ENCODE peak calls at places on chromosome 10, in six cellular contexts. E, I, W, A, P and C are unnamed samples.

GRCh38 chr10:34489436-34489835 is 325.7 kb downstream of the PARD3 start:
- DNase-seq in W (no peak), E (no peak), P (no peak), A (no peak), I (no peak), C (no peak)

GRCh38 chr10:113003032-113003431 is 53.0 kb downstream of the TCF7L2 start:
- DNase-seq in A (peak; percentile 41), P (no peak), W (no peak), I (no peak), E (no peak), C (no peak)

GRCh38 chr10:70054902-70055301 is 2.3 kb downstream of the MACROH2A2 start:
- DNase-seq in P (no peak), E (no peak), A (no peak), I (no peak), W (no peak), C (no peak)

GRCh38 chr10:102744374-102745051 is 765 bp downstream of the WBP1L start:
- DNase-seq in I (peak; percentile 63), P (peak; percentile 31), W (no peak), E (no peak), A (no peak), C (no peak)

GRCh38 chr10:112382539-112383235 is 8.8 kb downstream of the ACSL5 start:
- DNase-seq in A (no peak), I (no peak), P (no peak), E (no peak), W (no peak), C (peak; percentile 46)

GRCh38 chr10:119928411-119928810 is 35.9 kb downstream of the SEC23IP start:
- DNase-seq in I (no peak), A (no peak), W (no peak), E (no peak), P (no peak), C (no peak)

GRCh38 chr10:118332247-118332646 is 9.9 kb downstream of the FAM204A start:
- DNase-seq in E (no peak), A (no peak), P (no peak), W (peak; percentile 12), I (no peak), C (no peak)

GRCh38 chr10:31920538-31920937 is 8.1 kb downstream of the ARHGAP12 start:
- DNase-seq in E (no peak), I (no peak), W (no peak), A (no peak), P (no peak), C (no peak)

GRCh38 chr10:102113956-102114857 is 6.0 kb downstream of the LDB1 start:
- DNase-seq in I (no peak), A (no peak), P (peak; percentile 33), E (no peak), W (peak; percentile 52), C (no peak)

GRCh38 chr10:114259825-114260224 is 20.8 kb downstream of the VWA2 start:
- DNase-seq in W (no peak), E (peak; percentile 42), I (peak; percentile 90), P (no peak), A (no peak), C (no peak)

GRCh38 chr10:89792187-89792586 is 90.8 kb downstream of the KIF20B start:
- DNase-seq in P (no peak), E (no peak), W (no peak), A (no peak), I (peak; percentile 4), C (no peak)

GRCh38 chr10:119412244-119412750 is 130.2 kb downstream of the RGS10 start:
- DNase-seq in W (no peak), E (peak; percentile 82), I (peak; percentile 61), A (peak; percentile 30), P (peak; percentile 74), C (no peak)

GRCh38 chr10:62817120-62817762 is 1.1 kb upstream of the EGR2 start:
- DNase-seq in I (no peak), A (no peak), W (peak; percentile 61), P (no peak), E (peak; percentile 57), C (no peak)

DNA sequence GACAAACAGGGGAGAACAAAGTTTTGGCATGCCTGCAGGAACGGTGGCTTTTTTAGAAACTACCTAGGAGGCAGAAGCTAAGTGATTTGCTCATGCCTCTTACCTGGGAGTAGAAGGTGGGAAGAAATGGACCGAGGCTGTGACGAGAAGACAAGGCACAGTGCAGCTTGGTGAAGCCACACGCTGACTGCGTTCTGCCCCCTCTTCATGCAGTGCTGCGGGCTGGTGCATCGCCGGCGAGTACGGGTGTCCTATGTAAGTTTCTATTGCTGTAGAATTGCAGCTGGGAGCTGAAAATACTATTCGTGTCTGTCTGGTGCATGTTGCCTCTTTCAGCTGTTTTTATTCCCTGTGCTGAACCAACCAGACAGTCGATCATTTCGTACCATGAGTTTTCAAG is 120.8 kb downstream of the CACNB2 start:
- DNase-seq in A (peak; percentile 29), P (no peak), E (peak; percentile 23), I (no peak), W (no peak), C (no peak)
- TF ChIP-seq CTCF in A (no peak), P (no peak), E (no peak), I (no peak), W (no peak), C (no peak)

GRCh38 chr10:44878704-44879530 is 32.2 kb upstream of the TMEM72 start:
- DNase-seq in W (peak; percentile 86), P (peak; percentile 86), E (peak; percentile 86), I (peak; percentile 84), A (peak; percentile 85), C (peak; percentile 93)
- TF ChIP-seq CTCF in W (peak; percentile 1), P (no peak), E (peak; percentile 25), I (peak; percentile 7), A (peak; percentile 17), C (no peak)

GRCh38 chr10:60711496-60711895 is 66.8 kb upstream of the CDK1 start:
- DNase-seq in W (no peak), E (no peak), I (no peak), P (no peak), A (no peak), C (no peak)

GRCh38 chr10:60710041-60710440 is 68.2 kb upstream of the CDK1 start:
- DNase-seq in I (no peak), W (no peak), A (no peak), P (no peak), E (no peak), C (no peak)

GRCh38 chr10:60717852-60718251 is 60.4 kb upstream of the CDK1 start:
- DNase-seq in E (no peak), W (no peak), I (no peak), A (no peak), P (no peak), C (no peak)

GRCh38 chr10:60718891-60719290 is 59.4 kb upstream of the CDK1 start:
- DNase-seq in P (no peak), E (no peak), W (no peak), A (no peak), I (peak; percentile 3), C (no peak)

GRCh38 chr10:60714242-60714641 is 64.0 kb upstream of the CDK1 start:
- DNase-seq in W (no peak), E (no peak), I (no peak), P (no peak), A (no peak), C (no peak)
- TF ChIP-seq CTCF in W (no peak), E (no peak), I (no peak), P (no peak), A (no peak), C (no peak)

GRCh38 chr10:110192552-110192951 is 14.9 kb upstream of the MXI1 start:
- DNase-seq in E (no peak), I (no peak), P (no peak), W (peak; percentile 53), A (no peak), C (peak; percentile 49)
- TF ChIP-seq CTCF in E (no peak), I (no peak), P (no peak), W (peak; percentile 10), A (no peak), C (no peak)

GRCh38 chr10:116444527-116445142 is 17.0 kb downstream of the PNLIPRP3 start:
- DNase-seq in A (no peak), E (no peak), I (peak; percentile 41), W (peak; percentile 18), P (no peak), C (no peak)
- TF ChIP-seq CTCF in A (peak; percentile 74), E (peak; percentile 62), I (peak; percentile 77), W (peak; percentile 60), P (peak; percentile 64), C (peak; percentile 83)

DNA sequence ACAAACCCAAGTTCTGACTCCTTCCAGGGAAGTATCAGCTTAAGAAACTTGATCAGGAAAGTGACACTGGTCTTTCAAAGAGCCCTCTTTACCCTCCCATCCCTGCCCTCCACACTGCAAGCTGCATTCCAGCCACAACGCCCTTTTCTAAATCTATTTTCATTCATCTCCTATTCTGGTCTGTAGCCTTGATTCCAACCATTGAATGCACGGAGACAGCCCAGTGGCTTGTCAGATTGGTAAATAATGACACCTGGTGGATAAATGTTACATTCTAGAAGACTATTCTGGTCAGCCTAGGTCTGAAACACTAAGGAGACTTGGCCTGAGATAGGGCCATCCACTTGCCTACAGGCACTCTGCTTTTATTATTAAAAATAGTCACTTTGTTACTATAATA is 20.9 kb downstream of the MORN4 start:
- DNase-seq in I (peak; percentile 69), P (no peak), A (no peak), W (no peak), E (peak; percentile 22), C (no peak)
- TF ChIP-seq CTCF in I (peak; percentile 37), P (peak; percentile 16), A (no peak), W (peak; percentile 27), E (peak; percentile 67), C (peak; percentile 63)

GRCh38 chr10:56470701-56471100 is 109.6 kb upstream of the ZWINT start:
- DNase-seq in E (no peak), A (no peak), P (no peak), I (no peak), W (no peak), C (no peak)

GRCh38 chr10:56472978-56473377 is 111.9 kb upstream of the ZWINT start:
- DNase-seq in A (no peak), I (no peak), E (no peak), P (no peak), W (no peak), C (no peak)

GRCh38 chr10:56466005-56466404 is 104.9 kb upstream of the ZWINT start:
- DNase-seq in E (no peak), I (no peak), P (no peak), A (no peak), W (no peak), C (no peak)

GRCh38 chr10:56469482-56469881 is 108.4 kb upstream of the ZWINT start:
- DNase-seq in I (no peak), P (no peak), A (no peak), E (no peak), W (no peak), C (no peak)
- TF ChIP-seq CTCF in I (no peak), P (no peak), A (no peak), E (no peak), W (peak; percentile 13), C (no peak)

DNA sequence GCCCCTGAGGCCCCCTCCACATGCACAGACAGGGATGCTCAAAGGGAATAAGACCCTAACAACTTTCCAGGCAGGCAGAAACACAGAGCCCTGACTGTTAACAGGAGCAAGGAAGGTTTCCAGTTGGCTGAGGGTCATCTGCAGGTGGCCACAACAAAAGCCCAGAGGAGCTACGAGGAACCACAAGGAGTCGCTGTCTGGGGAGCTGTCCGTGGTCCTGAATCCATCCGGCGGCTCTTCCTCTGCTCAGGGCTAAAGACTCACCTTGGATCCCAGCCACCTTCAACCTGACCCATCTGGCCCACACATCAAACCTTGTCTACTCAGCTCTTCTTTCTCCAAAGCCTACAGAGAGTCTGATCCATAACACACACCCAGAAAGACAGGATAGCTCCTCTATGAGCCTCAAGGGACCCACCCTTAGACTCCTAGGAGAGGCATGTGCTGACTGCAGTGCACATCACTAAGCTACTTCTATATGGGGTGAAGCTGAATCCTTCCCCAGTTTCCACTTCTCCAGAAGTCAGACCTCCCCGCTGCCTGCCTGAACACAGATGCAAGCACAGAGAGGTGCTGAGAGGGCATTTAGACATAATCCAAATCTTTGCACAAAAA is 104.0 kb downstream of the SLIT1 start:
- DNase-seq in I (peak; percentile 62), W (peak; percentile 83), P (peak; percentile 47), E (peak; percentile 50), A (no peak), C (no peak)
- TF ChIP-seq CTCF in I (peak; percentile 88), W (peak; percentile 73), P (peak; percentile 36), E (peak; percentile 71), A (no peak), C (peak; percentile 81)